ENCODE peak calls at places on chromosomes 6 and 20, in six cellular contexts. J is lower lobe of right lung, G is heart right ventricle, A is HepG2, M is neuronal stem cell, O is ovary. N is an unnamed sample.

GRCh38 chr6:66149132-66149531 is 442.1 kb upstream of the EYS start:
- DNase-seq in M (no peak), J (no peak), O (no peak), G (no peak), A (no peak), N (no peak)

GRCh38 chr6:14393910-14394309 is 276.3 kb downstream of the CD83 start:
- DNase-seq in O (no peak), A (no peak), M (no peak), J (no peak), G (no peak), N (no peak)

GRCh38 chr6:43622541-43622940 is 6.5 kb downstream of the GTPBP2 start:
- DNase-seq in O (no peak), J (no peak), A (no peak), M (no peak), G (no peak), N (no peak)

GRCh38 chr6:69370763-69371162 is 426.0 kb downstream of the LMBRD1 start:
- DNase-seq in J (no peak), M (no peak), A (no peak), G (peak), O (no peak), N (peak)

GRCh38 chr6:142537612-142538478 is 236.0 kb downstream of the ADGRG6 start:
- DNase-seq in M (no peak), A (peak), G (no peak), O (no peak), J (no peak), N (no peak)

GRCh38 chr20:10857362-10858070 is 183.7 kb upstream of the JAG1 start:
- DNase-seq in O (no peak), A (peak), J (no peak), M (no peak), G (peak), N (no peak)

GRCh38 chr20:18739785-18740184 is 73.8 kb upstream of the SCP2D1 start:
- DNase-seq in J (no peak), M (peak), G (no peak), A (no peak), O (peak), N (no peak)

GRCh38 chr6:156969233-156969632 is 192.1 kb downstream of the ARID1B start:
- DNase-seq in G (no peak), A (no peak), M (no peak), O (no peak), J (no peak), N (no peak)

GRCh38 chr20:51624157-51624731 is 81.7 kb upstream of the NFATC2 start:
- DNase-seq in A (peak), J (peak), O (peak), M (peak), G (peak), N (peak)

GRCh38 chr6:116073765-116074450 is 13.2 kb upstream of the FRK start:
- DNase-seq in G (no peak), A (peak), O (no peak), M (no peak), J (no peak), N (no peak)

GRCh38 chr6:33076406-33076934 is 680 bp downstream of the HLA-DPB1 start:
- DNase-seq in G (no peak), M (no peak), J (no peak), A (no peak), O (no peak), N (no peak)
- H3K4me3 ChIP-seq in G (peak), M (no peak), J (peak), A (no peak), O (peak), N (peak)

GRCh38 chr20:21607971-21608735 is 94.3 kb upstream of the NKX2-2 start:
- DNase-seq in G (no peak), O (no peak), J (peak), A (no peak), M (no peak), N (peak)
- H3K27ac ChIP-seq in G (no peak), O (no peak), J (no peak), A (no peak), M (no peak), N (no peak)

GRCh38 chr6:10033223-10033829 is 381.5 kb downstream of the TFAP2A start:
- DNase-seq in M (no peak), A (peak), J (no peak), O (no peak), G (no peak), N (no peak)
- H3K4me3 ChIP-seq in M (no peak), A (no peak), J (no peak), O (no peak), G (no peak), N (no peak)

DNA sequence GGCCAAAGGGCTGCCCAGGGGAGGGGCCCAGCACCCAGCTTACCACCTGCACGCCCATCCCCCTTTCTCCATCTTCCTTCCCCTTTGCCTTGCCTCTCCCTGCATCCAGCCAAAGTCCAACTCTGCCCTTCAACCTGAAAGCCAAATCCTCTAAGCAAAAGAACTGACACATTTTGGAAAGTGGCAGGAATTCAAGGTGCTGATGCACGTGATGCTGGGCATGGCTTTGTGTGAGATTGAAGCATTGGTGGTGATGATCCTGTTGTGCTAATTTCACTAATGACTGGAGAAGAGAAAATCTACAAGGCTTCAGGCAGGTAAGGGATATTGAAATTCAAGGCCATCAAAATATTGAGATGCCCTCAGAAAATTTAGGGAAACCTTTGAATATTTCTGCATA is 23.3 kb downstream of the SYNDIG1 start:
- DNase-seq in A (no peak), M (no peak), G (no peak), J (no peak), O (no peak), N (no peak)
- H3K27ac ChIP-seq in A (no peak), M (no peak), G (no peak), J (no peak), O (no peak), N (no peak)

N was measured in left ventricle myocardium inferior.